ENCODE peak calls at places on chromosomes 4 and X, in eight cellular contexts. Z, M, H, N, T, W, C and R are unnamed samples.

GRCh38 chr4:75831856-75832405 is 70.3 kb downstream of the PPEF2 start:
- DNase-seq in Z (no peak), M (no peak), H (no peak), N (no peak), T (no peak), W (no peak), C (no peak), R (peak)

GRCh38 chr4:113378836-113379235 is 329.4 kb downstream of the ANK2 start:
- DNase-seq in Z (no peak), M (no peak), H (no peak), N (no peak), T (no peak), W (no peak), C (no peak), R (no peak)

GRCh38 chr4:3305610-3306371 is 13.0 kb downstream of the RGS12 start:
- DNase-seq in Z (peak), M (peak), H (no peak), N (no peak), T (peak), W (no peak), C (peak), R (no peak)

GRCh38 chrX:42710452-42710851 is 67.5 kb downstream of the PPP1R2C start:
- DNase-seq in Z (no peak), M (no peak), H (no peak), N (no peak), T (no peak), W (no peak), C (no peak), R (no peak)

GRCh38 chrX:41750720-41751119 is 26.7 kb downstream of the GPR82 start:
- DNase-seq in Z (no peak), M (no peak), H (no peak), N (no peak), T (no peak), W (no peak), C (no peak), R (no peak)

GRCh38 chr4:129545599-129546278 is 449.8 kb downstream of the C4orf33 start:
- DNase-seq in Z (no peak), M (no peak), H (peak), N (no peak), T (peak), W (no peak), C (peak), R (no peak)

GRCh38 chr4:88690355-88690754 is 7.3 kb downstream of the NAP1L5 start:
- DNase-seq in Z (no peak), M (no peak), H (no peak), N (no peak), T (peak), W (no peak), C (peak), R (no peak)

GRCh38 chr4:111991797-111992196 is 153.5 kb upstream of the FAM241A start:
- DNase-seq in Z (no peak), M (no peak), H (no peak), N (peak), T (peak), W (no peak), C (peak), R (no peak)

GRCh38 chrX:75155454-75155829 is 641 bp downstream of the ABCB7 start:
- DNase-seq in Z (no peak), M (no peak), H (peak), N (no peak), T (peak), W (peak), C (no peak), R (no peak)

GRCh38 chr4:125313497-125313896 is 1.3 kb upstream of the FAT4 start:
- DNase-seq in Z (peak), M (peak), H (peak), N (peak), T (peak), W (peak), C (peak), R (peak)

GRCh38 chrX:9562851-9563250 is 98.0 kb downstream of the TBL1X start:
- DNase-seq in Z (no peak), M (no peak), H (no peak), N (peak), T (peak), W (no peak), C (peak), R (no peak)

GRCh38 chr4:181877329-181877848 is 365.8 kb upstream of the TENM3 start:
- DNase-seq in Z (no peak), M (no peak), H (no peak), N (no peak), T (peak), W (no peak), C (no peak), R (no peak)

GRCh38 chr4:8696369-8697127 is 104.0 kb downstream of the CPZ start:
- DNase-seq in Z (no peak), M (peak), H (no peak), N (no peak), T (no peak), W (no peak), C (no peak), R (no peak)

GRCh38 chrX:47864785-47865184 is 28.1 kb downstream of the ZNF81 start:
- DNase-seq in Z (no peak), M (no peak), H (no peak), N (no peak), T (no peak), W (no peak), C (peak), R (no peak)

GRCh38 chrX:12805333-12805732 is 14.1 kb downstream of the PRPS2 start:
- DNase-seq in Z (no peak), M (no peak), H (no peak), N (no peak), T (no peak), W (no peak), C (no peak), R (no peak)

GRCh38 chrX:106952988-106953387 is 32.8 kb downstream of the CLDN2 start:
- DNase-seq in Z (no peak), M (no peak), H (no peak), N (no peak), T (peak), W (peak), C (peak), R (no peak)

GRCh38 chr4:85579942-85580341 is 105.0 kb downstream of the ARHGAP24 start:
- DNase-seq in Z (no peak), M (no peak), H (no peak), N (no peak), T (no peak), W (no peak), C (no peak), R (no peak)

GRCh38 chrX:9862525-9862924 is 76.3 kb downstream of the SHROOM2 start:
- DNase-seq in Z (no peak), M (no peak), H (no peak), N (no peak), T (no peak), W (no peak), C (no peak), R (no peak)

GRCh38 chrX:22325091-22325490 is 52.4 kb downstream of the CBLL2 start:
- DNase-seq in Z (no peak), M (no peak), H (no peak), N (no peak), T (peak), W (no peak), C (peak), R (no peak)

GRCh38 chrX:45669715-45670360 is 469.2 kb upstream of the DIPK2B start:
- DNase-seq in Z (no peak), M (no peak), H (no peak), N (peak), T (peak), W (no peak), C (peak), R (no peak)

GRCh38 chr4:147969573-147969972 is 237.7 kb downstream of the ARHGAP10 start:
- DNase-seq in Z (no peak), M (no peak), H (no peak), N (no peak), T (no peak), W (no peak), C (no peak), R (no peak)

GRCh38 chrX:115344885-115345653 is 55.6 kb downstream of the LUZP4 start:
- DNase-seq in Z (peak), M (peak), H (peak), N (peak), T (peak), W (no peak), C (peak), R (no peak)

GRCh38 chr4:67320645-67321044 is 224.7 kb downstream of the CENPC start:
- DNase-seq in Z (no peak), M (no peak), H (no peak), N (no peak), T (no peak), W (no peak), C (no peak), R (no peak)

GRCh38 chr4:186067757-186068385 is 1.1 kb upstream of the TLR3 start:
- DNase-seq in Z (peak), M (peak), H (peak), N (peak), T (peak), W (peak), C (peak), R (no peak)

GRCh38 chr4:56843421-56843899 is 22.0 kb upstream of the SPINK2 start:
- DNase-seq in Z (no peak), M (no peak), H (no peak), N (no peak), T (no peak), W (no peak), C (peak), R (peak)

GRCh38 chr4:172998527-172999469 is 169.8 kb upstream of the GALNT7 start:
- DNase-seq in Z (no peak), M (no peak), H (no peak), N (no peak), T (peak), W (no peak), C (peak), R (peak)

GRCh38 chrX:38112566-38112965 is 106.2 kb downstream of the SYTL5 start:
- DNase-seq in Z (no peak), M (no peak), H (peak), N (no peak), T (no peak), W (no peak), C (no peak), R (no peak)